ENCODE peak calls at places on chromosomes 4 and X, in eight cellular contexts. W is B cell, Q is epithelial cell of esophagus, X is amniotic stem cell, S is foreskin fibroblast, Y is kidney tubule cell, D is cardiac fibroblast, G is hippocampal formation. M is an unnamed sample.
A peak's percentile ranks its signal among the peaks of the same experiment; 100 is the strongest.

GRCh38 chrX:1945879-1946278 is 331.0 kb downstream of the ASMT start:
- DNase-seq in W (no peak), Q (no peak), X (no peak), S (no peak), Y (no peak), D (no peak), G (no peak), M (no peak)

GRCh38 chr4:26482508-26483462 is 7.5 kb downstream of the CCKAR start:
- DNase-seq in W (no peak), Q (no peak), X (no peak), S (no peak), Y (no peak), D (no peak), G (no peak), M (no peak)

GRCh38 chr4:30959781-30960485 is 239.8 kb downstream of the PCDH7 start:
- DNase-seq in W (no peak), Q (no peak), X (no peak), S (no peak), Y (no peak), D (no peak), G (no peak), M (no peak)

GRCh38 chr4:1360423-1361283 is 13.6 kb downstream of the UVSSA start:
- DNase-seq in W (no peak), Q (no peak), X (no peak), S (peak; percentile 81), Y (no peak), D (peak; percentile 14), G (no peak), M (peak; percentile 15)

GRCh38 chr4:9898596-9899345 is 117.3 kb downstream of the DRD5 start:
- DNase-seq in W (no peak), Q (peak; percentile 79), X (no peak), S (peak; percentile 13), Y (peak; percentile 51), D (peak; percentile 65), G (peak; percentile 6), M (no peak)

GRCh38 chr4:185019451-185020292 is 1.4 kb downstream of the HELT start:
- DNase-seq in W (no peak), Q (no peak), X (no peak), S (no peak), Y (no peak), D (no peak), G (no peak), M (no peak)

GRCh38 chr4:101411926-101412325 is 64.6 kb upstream of the PPP3CA start:
- DNase-seq in W (no peak), Q (peak; percentile 37), X (no peak), S (no peak), Y (no peak), D (no peak), G (no peak), M (no peak)

GRCh38 chr4:82774711-82775171 is 23.9 kb downstream of the SCD5 start:
- DNase-seq in W (no peak), Q (no peak), X (no peak), S (no peak), Y (peak; percentile 84), D (no peak), G (no peak), M (no peak)

GRCh38 chr4:793941-794621 is 31.8 kb downstream of the CPLX1 start:
- DNase-seq in W (no peak), Q (no peak), X (no peak), S (no peak), Y (no peak), D (no peak), G (no peak), M (no peak)

GRCh38 chrX:68428431-68428830 is 4.9 kb downstream of the OPHN1 start:
- DNase-seq in W (no peak), Q (peak; percentile 79), X (no peak), S (no peak), Y (peak; percentile 62), D (peak; percentile 22), G (no peak), M (no peak)

GRCh38 chr4:98746936-98747658 is 88.7 kb upstream of the TSPAN5 start:
- DNase-seq in W (no peak), Q (no peak), X (no peak), S (no peak), Y (no peak), D (no peak), G (no peak), M (no peak)

GRCh38 chr4:166172619-166173018 is 299.6 kb downstream of the TLL1 start:
- DNase-seq in W (no peak), Q (no peak), X (no peak), S (no peak), Y (no peak), D (no peak), G (no peak), M (no peak)

GRCh38 chr4:2359591-2360390 is 58.7 kb downstream of the ZFYVE28 start:
- DNase-seq in W (no peak), Q (no peak), X (no peak), S (no peak), Y (no peak), D (no peak), G (no peak), M (no peak)

GRCh38 chr4:156673483-156673882 is 298.1 kb downstream of the PDGFC start:
- DNase-seq in W (no peak), Q (no peak), X (no peak), S (peak; percentile 50), Y (no peak), D (peak; percentile 12), G (no peak), M (no peak)

GRCh38 chr4:24181005-24181404 is 291.2 kb upstream of the PPARGC1A start:
- DNase-seq in W (no peak), Q (peak; percentile 47), X (no peak), S (no peak), Y (peak; percentile 38), D (no peak), G (no peak), M (no peak)

GRCh38 chrX:26783512-26784225 is 567.7 kb downstream of the MAGEB5 start:
- DNase-seq in W (no peak), Q (peak; percentile 33), X (no peak), S (no peak), Y (peak; percentile 33), D (peak; percentile 42), G (no peak), M (no peak)

GRCh38 chr4:41512604-41513003 is 25.4 kb upstream of the LIMCH1 start:
- DNase-seq in W (no peak), Q (no peak), X (no peak), S (no peak), Y (no peak), D (no peak), G (no peak), M (no peak)

GRCh38 chr4:96102541-96103018 is 262.7 kb downstream of the PDHA2 start:
- DNase-seq in W (no peak), Q (peak; percentile 73), X (no peak), S (no peak), Y (no peak), D (peak; percentile 86), G (no peak), M (no peak)

GRCh38 chr4:185761352-185762235 is 50.4 kb downstream of the SORBS2 start:
- DNase-seq in W (no peak), Q (peak; percentile 36), X (no peak), S (no peak), Y (no peak), D (peak; percentile 61), G (no peak), M (no peak)

GRCh38 chr4:52869196-52869595 is 7.1 kb downstream of the RASL11B start:
- DNase-seq in W (no peak), Q (no peak), X (no peak), S (peak; percentile 73), Y (no peak), D (peak; percentile 55), G (peak; percentile 12), M (no peak)

GRCh38 chr4:40586034-40586433 is 43.6 kb downstream of the RBM47 start:
- DNase-seq in W (no peak), Q (peak; percentile 68), X (no peak), S (no peak), Y (peak; percentile 28), D (no peak), G (no peak), M (no peak)

M was measured in CD4-positive, alpha-beta memory T cell.